ENCODE peak calls at places on chromosomes 3 and 15, in four cellular contexts. P is tibial artery, J is astrocyte of the spinal cord, Q is retinal pigment epithelial cell. A is an unnamed sample.

GRCh38 chr3:192514754-192515660 is 212.3 kb downstream of the FGF12 start:
- DNase-seq in P (peak), J (no peak), Q (no peak), A (no peak)

GRCh38 chr15:92883643-92884458 is 16.3 kb upstream of the CHD2 start:
- DNase-seq in P (no peak), J (peak), Q (no peak), A (peak)

GRCh38 chr3:30077746-30078145 is 528.7 kb upstream of the TGFBR2 start:
- DNase-seq in P (no peak), J (no peak), Q (no peak), A (no peak)

GRCh38 chr3:72950801-72951200 is 45.8 kb upstream of the PPP4R2 start:
- DNase-seq in P (no peak), J (no peak), Q (no peak), A (no peak)

GRCh38 chr15:72196409-72197044 is 1.1 kb downstream of the GRAMD2A start:
- DNase-seq in P (no peak), J (no peak), Q (no peak), A (no peak)

GRCh38 chr15:51318382-51319150 is 19.8 kb downstream of the CYP19A1 start:
- DNase-seq in P (peak), J (peak), Q (no peak), A (peak)

GRCh38 chr3:49276475-49277356 is at the start of gene C3orf62:
- DNase-seq in P (peak), J (peak), Q (no peak), A (peak)

GRCh38 chr3:143070977-143071551 is 48.5 kb upstream of the CHST2 start:
- DNase-seq in P (no peak), J (peak), Q (no peak), A (peak)

GRCh38 chr3:151974067-151974466 is 100.6 kb downstream of the SUCNR1 start:
- DNase-seq in P (no peak), J (peak), Q (peak), A (peak)

GRCh38 chr15:57146394-57147140 is 228.1 kb downstream of the TCF12 start:
- DNase-seq in P (no peak), J (peak), Q (no peak), A (peak)

GRCh38 chr3:57555316-57555715 is 758 bp upstream of the PDE12 start:
- DNase-seq in P (no peak), J (no peak), Q (no peak), A (no peak)

GRCh38 chr15:63517202-63517601 is 12.8 kb downstream of the USP3 start:
- DNase-seq in P (no peak), J (no peak), Q (no peak), A (no peak)

GRCh38 chr3:171192176-171192854 is 165.8 kb upstream of the SLC2A2 start:
- DNase-seq in P (no peak), J (peak), Q (peak), A (peak)

GRCh38 chr3:123871946-123872345 is 12.2 kb downstream of the MYLK start:
- DNase-seq in P (no peak), J (peak), Q (peak), A (no peak)

GRCh38 chr3:50322386-50323091 is at the start of gene HYAL2:
- DNase-seq in P (peak), J (no peak), Q (no peak), A (no peak)

GRCh38 chr15:59099162-59099685 is 5.7 kb upstream of the CCNB2 start:
- DNase-seq in P (no peak), J (no peak), Q (no peak), A (no peak)

GRCh38 chr3:196726788-196727675 is 12.6 kb upstream of the PAK2 start:
- DNase-seq in P (no peak), J (peak), Q (no peak), A (peak)

GRCh38 chr3:82055792-82056191 is 294.3 kb upstream of the GBE1 start:
- DNase-seq in P (no peak), J (peak), Q (no peak), A (no peak)

DNA sequence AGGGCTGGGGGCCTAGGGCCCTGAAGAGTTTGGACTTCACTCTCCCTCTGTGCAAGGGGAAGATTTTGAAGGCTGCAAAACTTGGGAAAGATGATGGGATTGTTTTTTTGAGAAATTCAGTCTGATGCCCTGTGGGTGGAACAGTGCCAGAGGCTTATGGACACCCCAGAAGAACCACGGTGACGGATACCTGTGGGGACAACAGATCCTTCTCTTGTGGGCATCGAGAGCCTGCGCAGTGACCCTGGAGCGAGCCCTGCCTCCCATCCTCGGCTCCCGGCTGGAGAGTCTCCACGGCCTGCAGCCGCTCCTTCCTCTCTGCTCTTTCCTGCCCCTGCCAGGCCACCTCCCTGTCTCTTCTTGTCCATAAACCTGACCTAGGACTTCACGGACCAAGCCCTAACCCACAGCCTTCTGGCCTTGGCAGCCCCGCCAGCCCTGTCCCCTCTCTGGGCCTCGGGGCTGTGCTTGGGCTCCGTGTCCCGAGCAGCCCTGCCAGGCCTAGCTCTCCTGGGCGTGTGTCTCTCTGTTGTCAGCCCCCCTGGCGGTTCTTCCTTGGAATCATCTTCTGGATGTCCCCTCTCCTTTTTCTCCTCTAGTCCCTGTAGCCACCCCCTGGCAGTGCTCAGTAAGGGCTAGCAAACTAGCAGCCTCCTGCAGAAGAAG is 98.4 kb downstream of the VGLL4 start:
- DNase-seq in P (peak), J (no peak), Q (no peak), A (no peak)
- TF ChIP-seq CTCF in P (no peak), J (no peak), Q (no peak), A (no peak)

GRCh38 chr3:47503033-47503432 is 10.5 kb downstream of the ELP6 start:
- DNase-seq in P (no peak), J (no peak), Q (no peak), A (no peak)
- TF ChIP-seq CTCF in P (no peak), J (no peak), Q (no peak), A (no peak)

GRCh38 chr3:148162132-148162531 is 535.6 kb upstream of the AGTR1 start:
- DNase-seq in P (no peak), J (peak), Q (no peak), A (no peak)
- TF ChIP-seq CTCF in P (no peak), J (peak), Q (no peak), A (no peak)

GRCh38 chr15:98548172-98548971 is 100.0 kb upstream of the IGF1R start:
- DNase-seq in P (peak), J (peak), Q (peak), A (peak)
- TF ChIP-seq CTCF in P (peak), J (peak), Q (peak), A (peak)

DNA sequence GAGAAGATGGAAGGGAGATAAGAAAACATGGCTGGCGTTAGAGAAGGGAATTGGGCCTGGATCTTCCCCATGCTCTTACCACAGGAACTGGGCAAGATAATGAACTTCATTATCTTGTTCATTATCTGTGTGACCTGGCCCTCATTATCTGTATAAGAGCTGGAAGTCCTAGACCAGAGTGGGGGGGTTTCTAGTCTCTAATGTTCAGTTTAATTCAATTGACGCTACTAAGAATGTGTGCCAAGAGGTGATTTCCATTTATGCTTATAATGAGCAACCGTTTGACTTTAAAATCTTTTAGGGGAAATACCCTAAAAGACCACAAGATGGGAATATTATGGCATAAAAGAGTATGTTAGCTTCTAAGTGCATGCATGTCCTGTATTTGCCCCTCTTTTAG is 59.1 kb upstream of the CSTA start:
- DNase-seq in P (no peak), J (no peak), Q (no peak), A (no peak)
- TF ChIP-seq CTCF in P (no peak), J (no peak), Q (no peak), A (no peak)

DNA sequence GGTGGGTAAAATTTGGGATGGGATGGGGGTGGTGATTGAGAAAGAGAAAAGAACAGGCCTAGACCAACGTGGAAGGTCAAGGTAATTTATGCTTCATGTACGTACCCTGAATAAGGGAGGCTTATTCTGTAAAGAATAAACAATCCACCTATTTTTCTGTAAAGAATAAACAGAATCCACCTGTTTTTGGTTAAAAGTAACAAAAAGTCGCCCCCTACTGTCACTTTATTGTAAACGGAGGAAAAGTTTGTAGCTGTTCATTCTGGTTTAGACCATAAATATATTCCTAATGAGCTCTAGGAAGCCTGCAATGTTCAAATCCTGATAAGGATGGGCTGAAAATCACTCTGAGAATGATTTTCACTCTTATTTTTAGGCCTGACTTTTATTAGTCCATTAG is 23.5 kb upstream of the SQOR start:
- DNase-seq in P (no peak), J (peak), Q (no peak), A (peak)
- TF ChIP-seq CTCF in P (no peak), J (peak), Q (peak), A (peak)

DNA sequence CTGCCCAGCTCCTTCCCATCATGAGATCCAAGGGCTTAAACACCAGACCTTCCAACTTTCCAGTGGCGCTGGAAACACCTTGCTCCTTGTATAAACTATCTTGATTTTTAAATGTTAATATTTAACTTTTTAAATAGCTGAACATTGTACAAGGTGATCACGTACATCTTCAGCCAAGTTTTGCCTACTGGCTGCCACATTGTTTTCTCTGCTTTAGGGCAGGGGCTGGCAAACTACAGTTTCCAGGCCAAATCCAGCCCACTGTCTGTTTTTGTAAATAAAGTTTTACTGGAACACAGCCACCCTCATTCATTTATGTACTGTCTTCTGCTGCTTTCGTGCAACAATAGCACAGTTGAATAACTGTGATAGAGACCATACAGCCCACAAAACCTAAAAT is 27.6 kb upstream of the FOXP1 start:
- DNase-seq in P (no peak), J (no peak), Q (no peak), A (no peak)
- TF ChIP-seq CTCF in P (no peak), J (no peak), Q (no peak), A (no peak)